ENCODE peak calls at places on chromosomes 12 and 14, in seven cellular contexts. M, R, O, A, D, K and Z are unnamed samples.

GRCh38 chr14:44170099-44170498 is 337.0 kb downstream of the FSCB start:
- DNase-seq in M (no peak), R (no peak), O (no peak), A (no peak), D (no peak), K (no peak), Z (peak)

GRCh38 chr12:131990066-131990979 is 40.6 kb downstream of the EP400 start:
- DNase-seq in M (no peak), R (no peak), O (no peak), A (no peak), D (no peak), K (no peak), Z (no peak)

GRCh38 chr12:30691122-30691879 is 4.4 kb downstream of the IPO8 start:
- DNase-seq in M (no peak), R (no peak), O (no peak), A (no peak), D (peak), K (no peak), Z (peak)

GRCh38 chr14:77458249-77458950 is 507 bp downstream of the AHSA1 start:
- DNase-seq in M (peak), R (no peak), O (peak), A (no peak), D (peak), K (no peak), Z (peak)

GRCh38 chr12:51884676-51885229 is 3.1 kb upstream of the ANKRD33 start:
- DNase-seq in M (peak), R (no peak), O (no peak), A (no peak), D (no peak), K (no peak), Z (peak)

GRCh38 chr14:75711134-75711795 is 50.2 kb downstream of the TTLL5 start:
- DNase-seq in M (peak), R (no peak), O (peak), A (no peak), D (no peak), K (no peak), Z (peak)

GRCh38 chr14:55071870-55072640 is 20.6 kb downstream of the MAPK1IP1L start:
- DNase-seq in M (no peak), R (no peak), O (no peak), A (no peak), D (no peak), K (peak), Z (peak)

GRCh38 chr12:19739195-19739776 is 300.0 kb downstream of the AEBP2 start:
- DNase-seq in M (peak), R (no peak), O (no peak), A (no peak), D (no peak), K (no peak), Z (peak)

GRCh38 chr12:68113644-68114043 is 45.9 kb downstream of the IFNG start:
- DNase-seq in M (no peak), R (no peak), O (no peak), A (no peak), D (no peak), K (no peak), Z (no peak)

GRCh38 chr12:27425306-27425705 is 21.2 kb upstream of the SMCO2 start:
- DNase-seq in M (no peak), R (no peak), O (no peak), A (no peak), D (no peak), K (no peak), Z (peak)

GRCh38 chr12:53182836-53183235 is 2.1 kb upstream of the CSAD start:
- DNase-seq in M (no peak), R (no peak), O (no peak), A (no peak), D (no peak), K (no peak), Z (no peak)

GRCh38 chr14:93733231-93733630 is 55.1 kb downstream of the PRIMA1 start:
- DNase-seq in M (no peak), R (no peak), O (peak), A (no peak), D (peak), K (no peak), Z (no peak)

GRCh38 chr14:87181288-87181687 is 811.7 kb downstream of the GALC start:
- DNase-seq in M (no peak), R (no peak), O (no peak), A (no peak), D (no peak), K (no peak), Z (no peak)

GRCh38 chr12:730550-730949 is 21.8 kb upstream of the WNK1 start:
- DNase-seq in M (no peak), R (no peak), O (no peak), A (no peak), D (no peak), K (no peak), Z (no peak)

GRCh38 chr12:33825442-33825841 is 196.9 kb upstream of the ALG10 start:
- DNase-seq in M (no peak), R (no peak), O (no peak), A (no peak), D (no peak), K (no peak), Z (no peak)

GRCh38 chr14:89325299-89325883 is 91.6 kb downstream of the FOXN3 start:
- DNase-seq in M (no peak), R (no peak), O (no peak), A (no peak), D (no peak), K (no peak), Z (no peak)

GRCh38 chr12:20300457-20300856 is 67.9 kb upstream of the PDE3A start:
- DNase-seq in M (no peak), R (no peak), O (no peak), A (no peak), D (no peak), K (no peak), Z (no peak)

GRCh38 chr14:70655110-70655826 is 13.6 kb downstream of the TTC9 start:
- DNase-seq in M (no peak), R (no peak), O (peak), A (peak), D (no peak), K (no peak), Z (no peak)

GRCh38 chr12:88617352-88617751 is 37.1 kb upstream of the KITLG start:
- DNase-seq in M (no peak), R (no peak), O (no peak), A (no peak), D (no peak), K (no peak), Z (no peak)

GRCh38 chr14:49865431-49865859 is 12.9 kb upstream of the NEMF start:
- DNase-seq in M (peak), R (peak), O (peak), A (no peak), D (peak), K (peak), Z (peak)

GRCh38 chr12:75087656-75088055 is 122.0 kb downstream of the KCNC2 start:
- DNase-seq in M (no peak), R (no peak), O (no peak), A (no peak), D (no peak), K (no peak), Z (no peak)

GRCh38 chr12:10212623-10213131 is at the start of gene GABARAPL1:
- DNase-seq in M (peak), R (peak), O (peak), A (peak), D (peak), K (peak), Z (peak)

GRCh38 chr14:52607061-52607460 is 54.4 kb downstream of the GPR137C start:
- DNase-seq in M (no peak), R (no peak), O (no peak), A (no peak), D (no peak), K (no peak), Z (no peak)

GRCh38 chr12:71439613-71440392 is at the start of gene LGR5:
- DNase-seq in M (no peak), R (peak), O (no peak), A (no peak), D (peak), K (peak), Z (no peak)

GRCh38 chr12:124844411-124845397 is 19.0 kb downstream of the SCARB1 start:
- DNase-seq in M (no peak), R (no peak), O (no peak), A (no peak), D (no peak), K (no peak), Z (no peak)

GRCh38 chr12:80648866-80649265 is 58.6 kb upstream of the MYF6 start:
- DNase-seq in M (no peak), R (no peak), O (no peak), A (no peak), D (no peak), K (no peak), Z (peak)

GRCh38 chr12:10528150-10528953 is 22.7 kb downstream of the EIF2S3B start:
- DNase-seq in M (no peak), R (no peak), O (no peak), A (no peak), D (no peak), K (no peak), Z (no peak)

GRCh38 chr14:71332476-71332875 is 425.2 kb downstream of the PCNX1 start:
- DNase-seq in M (no peak), R (no peak), O (no peak), A (no peak), D (no peak), K (no peak), Z (no peak)

GRCh38 chr12:24709201-24709600 is 239.7 kb downstream of the BCAT1 start:
- DNase-seq in M (peak), R (no peak), O (no peak), A (no peak), D (no peak), K (no peak), Z (peak)

GRCh38 chr12:55467836-55468235 is 2.1 kb downstream of the OR6C70 start:
- DNase-seq in M (no peak), R (no peak), O (no peak), A (no peak), D (no peak), K (no peak), Z (no peak)

GRCh38 chr12:66765204-66765603 is 86.3 kb upstream of the GRIP1 start:
- DNase-seq in M (no peak), R (no peak), O (no peak), A (no peak), D (no peak), K (no peak), Z (no peak)

GRCh38 chr12:76018111-76018510 is 13.5 kb downstream of the PHLDA1 start:
- DNase-seq in M (no peak), R (no peak), O (no peak), A (no peak), D (no peak), K (no peak), Z (peak)

GRCh38 chr12:103779410-103780092 is 61.5 kb downstream of the NT5DC3 start:
- DNase-seq in M (no peak), R (no peak), O (no peak), A (no peak), D (no peak), K (no peak), Z (peak)

DNA sequence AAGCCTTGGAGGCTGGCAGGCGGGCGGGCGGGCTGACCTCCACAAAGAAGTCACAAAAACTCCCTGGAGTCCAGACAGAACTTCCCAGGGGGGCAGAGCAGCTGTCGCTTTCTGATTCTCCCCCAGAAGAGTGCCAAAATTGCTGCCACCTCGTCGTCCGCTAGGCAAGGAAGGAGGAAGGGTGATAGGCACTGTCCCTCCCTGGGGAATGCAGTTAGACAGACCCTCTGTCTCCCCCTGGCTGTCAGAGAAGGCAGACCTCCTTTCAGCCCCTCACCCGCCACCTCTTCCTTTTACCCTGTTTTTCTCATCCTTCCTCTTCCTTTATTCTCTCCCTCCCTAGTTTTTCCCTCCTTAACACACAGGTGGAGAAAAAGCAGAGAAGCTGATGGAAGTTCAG is 18.7 kb downstream of the GRIN2B start:
- DNase-seq in M (peak), R (no peak), O (no peak), A (no peak), D (no peak), K (no peak), Z (no peak)
- TF ChIP-seq CTCF in M (peak), R (peak), O (no peak), A (no peak), D (no peak), K (no peak), Z (peak)

DNA sequence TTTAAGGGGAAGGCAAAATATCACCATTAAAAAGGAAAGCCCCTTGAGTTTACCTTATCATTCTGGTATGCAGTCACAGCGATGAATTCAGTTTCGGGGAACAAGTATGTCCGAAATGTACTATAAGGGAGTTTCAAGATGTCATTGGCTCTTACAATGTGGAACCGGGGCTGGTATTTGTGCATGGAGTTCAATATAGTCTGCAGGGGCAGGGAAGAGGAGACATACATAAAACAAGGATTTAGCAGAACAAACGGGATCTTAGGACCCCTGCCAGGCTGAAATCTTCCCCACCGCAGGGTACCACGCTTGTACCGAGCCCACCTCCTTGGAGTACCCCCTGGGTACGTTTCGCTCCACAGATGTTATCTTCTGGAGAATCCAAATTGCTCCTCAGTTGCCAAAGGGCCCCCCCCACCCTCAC is 4.5 kb downstream of the TBX3 start:
- DNase-seq in M (no peak), R (no peak), O (no peak), A (no peak), D (no peak), K (no peak), Z (peak)
- H3K4me3 ChIP-seq in M (no peak), R (peak), O (peak), A (no peak), D (peak), K (peak), Z (peak)

GRCh38 chr12:56941299-56942017 is 7.2 kb upstream of the SDR9C7 start:
- DNase-seq in M (peak), R (no peak), O (no peak), A (no peak), D (no peak), K (no peak), Z (peak)
- TF ChIP-seq CTCF in M (no peak), R (no peak), O (no peak), A (no peak), D (no peak), K (no peak), Z (no peak)

DNA sequence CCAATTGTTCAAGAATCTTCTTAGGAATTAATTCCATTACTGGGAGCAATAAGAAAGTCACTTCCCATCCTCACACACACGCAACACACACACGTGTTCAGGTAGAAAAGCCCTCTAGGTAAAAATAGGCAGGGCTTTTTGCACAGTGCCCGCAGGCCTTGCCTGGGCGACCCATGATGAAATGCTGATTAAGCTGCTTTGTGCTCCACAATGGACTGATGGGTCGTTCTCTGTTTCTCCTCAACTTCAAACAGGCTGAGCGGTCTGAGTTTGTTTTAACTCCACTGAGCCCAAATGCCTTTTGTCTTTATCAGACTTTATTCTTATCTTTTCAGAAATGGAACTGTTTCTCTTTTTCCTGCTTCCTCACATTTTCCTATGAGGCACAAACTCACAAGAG is 9.4 kb upstream of the DACT1 start:
- DNase-seq in M (no peak), R (no peak), O (no peak), A (no peak), D (no peak), K (no peak), Z (no peak)
- H3K4me3 ChIP-seq in M (no peak), R (no peak), O (no peak), A (no peak), D (no peak), K (no peak), Z (no peak)

DNA sequence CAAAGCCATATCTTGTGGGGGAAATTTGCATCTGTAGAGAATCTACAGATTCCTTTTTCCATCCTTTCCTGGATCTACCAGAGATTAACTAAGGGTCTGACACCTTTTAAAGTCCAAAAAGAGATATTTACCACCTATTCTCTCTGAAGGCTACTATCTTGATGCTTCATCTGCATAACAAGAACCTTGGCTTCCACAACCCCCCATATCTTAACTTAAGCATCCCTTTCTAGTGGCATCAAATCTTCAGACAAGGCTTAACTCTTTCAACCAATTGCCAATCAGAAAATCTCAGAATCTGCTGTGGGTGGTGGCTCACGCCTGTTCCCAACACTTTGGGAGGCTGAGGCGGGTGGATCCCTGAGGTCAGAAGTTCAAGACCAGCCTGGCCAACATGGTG is 74.3 kb upstream of the FICD start:
- DNase-seq in M (no peak), R (no peak), O (no peak), A (no peak), D (no peak), K (no peak), Z (no peak)
- TF ChIP-seq CTCF in M (no peak), R (no peak), O (no peak), A (no peak), D (no peak), K (no peak), Z (no peak)

GRCh38 chr12:49323524-49324097 is 556 bp downstream of the TROAP start:
- DNase-seq in M (no peak), R (no peak), O (no peak), A (no peak), D (no peak), K (no peak), Z (no peak)
- H3K4me3 ChIP-seq in M (peak), R (peak), O (peak), A (peak), D (peak), K (peak), Z (peak)

GRCh38 chr14:96098309-96098998 is 59.3 kb downstream of the C14orf132 start:
- DNase-seq in M (peak), R (peak), O (peak), A (no peak), D (no peak), K (no peak), Z (peak)

GRCh38 chr14:96097752-96098151 is 58.6 kb downstream of the C14orf132 start:
- DNase-seq in M (no peak), R (no peak), O (no peak), A (no peak), D (no peak), K (no peak), Z (no peak)

GRCh38 chr14:96100171-96101064 is 61.3 kb downstream of the C14orf132 start:
- DNase-seq in M (peak), R (peak), O (peak), A (no peak), D (peak), K (peak), Z (peak)

GRCh38 chr14:96096639-96097610 is 57.8 kb downstream of the C14orf132 start:
- DNase-seq in M (no peak), R (no peak), O (no peak), A (no peak), D (no peak), K (no peak), Z (peak)

GRCh38 chr14:96098999-96099335 is 59.8 kb downstream of the C14orf132 start:
- DNase-seq in M (no peak), R (no peak), O (no peak), A (no peak), D (no peak), K (no peak), Z (no peak)
- TF ChIP-seq CTCF in M (no peak), R (peak), O (no peak), A (no peak), D (no peak), K (no peak), Z (no peak)

DNA sequence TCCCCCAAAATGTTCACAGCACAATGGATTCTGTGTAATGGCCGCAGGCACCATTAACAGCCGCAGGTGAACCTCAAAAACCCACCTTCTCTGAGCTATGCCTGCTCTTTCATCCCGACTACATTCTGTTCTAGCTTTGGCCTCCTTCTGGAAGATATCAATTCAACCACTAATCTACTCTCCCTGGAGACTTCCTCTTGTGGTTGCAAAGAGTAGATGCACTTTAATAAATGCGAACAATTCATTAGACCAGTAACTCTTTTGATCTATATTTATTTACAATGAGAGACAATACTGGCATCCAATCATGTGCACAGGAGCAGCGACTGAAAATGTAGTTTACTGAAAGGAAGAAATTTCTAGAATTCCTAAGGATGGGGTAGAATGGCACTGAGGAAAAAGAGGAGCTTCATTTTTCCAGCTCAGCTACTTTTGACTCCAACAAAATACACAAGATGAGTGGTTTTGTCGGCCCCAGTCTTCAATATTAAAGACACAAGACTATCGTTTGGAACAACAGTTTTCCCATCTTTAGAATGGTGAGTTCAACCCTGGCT is 5.3 kb downstream of the GRIN2B start:
- DNase-seq in M (no peak), R (no peak), O (no peak), A (no peak), D (no peak), K (no peak), Z (no peak)
- H3K4me3 ChIP-seq in M (no peak), R (peak), O (no peak), A (no peak), D (no peak), K (no peak), Z (no peak)